ENCODE peak calls at places on chromosome 20, in four cellular contexts. I, Q, U and K are unnamed samples.

GRCh38 chr20:47274449-47275108 is 81.9 kb downstream of the ZMYND8 start:
- DNase-seq in Q (peak), I (peak), U (peak), K (peak)

GRCh38 chr20:41330343-41330720 is 10.3 kb upstream of the LPIN3 start:
- DNase-seq in Q (peak), I (peak), U (no peak), K (no peak)

GRCh38 chr20:5234158-5234557 is 82.6 kb downstream of the PROKR2 start:
- DNase-seq in U (no peak), Q (no peak), I (no peak), K (no peak)

GRCh38 chr20:38951611-38952010 is 10.5 kb upstream of the DHX35 start:
- DNase-seq in U (no peak), Q (no peak), I (no peak), K (no peak)

GRCh38 chr20:24730750-24731149 is 218.3 kb upstream of the CST7 start:
- DNase-seq in U (no peak), Q (no peak), I (no peak), K (no peak)

GRCh38 chr20:2973574-2973973 is 69.8 kb upstream of the GNRH2 start:
- DNase-seq in U (no peak), I (no peak), Q (no peak), K (no peak)

GRCh38 chr20:58682656-58683055 is 9.9 kb upstream of the NPEPL1 start:
- DNase-seq in U (no peak), Q (peak), I (peak), K (no peak)

GRCh38 chr20:48635791-48636267 is 192.0 kb downstream of the PREX1 start:
- DNase-seq in U (no peak), I (peak), Q (peak), K (no peak)

GRCh38 chr20:6692566-6693168 is 74.8 kb upstream of the BMP2 start:
- DNase-seq in I (no peak), Q (no peak), U (no peak), K (no peak)

GRCh38 chr20:408843-409696 is 971 bp downstream of the RBCK1 start:
- DNase-seq in Q (no peak), U (no peak), I (no peak), K (no peak)

GRCh38 chr20:21189761-21190523 is 64.1 kb downstream of the KIZ start:
- DNase-seq in I (no peak), U (no peak), Q (no peak), K (no peak)

GRCh38 chr20:36299459-36299858 is 6.7 kb upstream of the DLGAP4 start:
- DNase-seq in I (no peak), U (no peak), Q (no peak), K (no peak)

GRCh38 chr20:7355056-7355455 is 585.2 kb downstream of the HAO1 start:
- DNase-seq in I (no peak), U (no peak), Q (no peak), K (no peak)

GRCh38 chr20:57568088-57568896 is 7.4 kb downstream of the PCK1 start:
- DNase-seq in I (no peak), Q (no peak), U (no peak), K (no peak)

GRCh38 chr20:46767127-46767761 is 57.8 kb downstream of the SLC2A10 start:
- DNase-seq in U (no peak), Q (peak), I (peak), K (no peak)

GRCh38 chr20:19583532-19584175 is 174.4 kb upstream of the RIN2 start:
- DNase-seq in U (peak), I (peak), Q (peak), K (no peak)

GRCh38 chr20:21767739-21768223 is 62.3 kb downstream of the PAX1 start:
- DNase-seq in U (no peak), Q (no peak), I (no peak), K (no peak)

GRCh38 chr20:48928832-48929725 is 7.6 kb downstream of the ARFGEF2 start:
- DNase-seq in U (peak), Q (peak), I (peak), K (peak)

GRCh38 chr20:37651932-37652331 is 41.9 kb upstream of the CTNNBL1 start:
- DNase-seq in Q (peak), I (no peak), U (no peak), K (no peak)

GRCh38 chr20:12237772-12238171 is 320.1 kb downstream of the BTBD3 start:
- DNase-seq in I (no peak), U (no peak), Q (no peak), K (no peak)

GRCh38 chr20:35954200-35954906 is at the start of gene SCAND1:
- DNase-seq in Q (peak), I (peak), U (peak), K (peak)

GRCh38 chr20:32139947-32140346 is 30.4 kb downstream of the TM9SF4 start:
- DNase-seq in Q (no peak), U (no peak), I (no peak), K (no peak)

GRCh38 chr20:36173451-36173933 is 19.0 kb downstream of the EPB41L1 start:
- DNase-seq in Q (peak), U (no peak), I (no peak), K (no peak)

GRCh38 chr20:8803065-8803464 is 265.8 kb upstream of the PLCB4 start:
- DNase-seq in U (no peak), Q (peak), I (no peak), K (no peak)

GRCh38 chr20:6295477-6296256 is 172.8 kb upstream of the FERMT1 start:
- DNase-seq in U (no peak), I (peak), Q (no peak), K (no peak)

GRCh38 chr20:47278907-47279348 is 77.6 kb downstream of the ZMYND8 start:
- DNase-seq in Q (no peak), U (no peak), I (peak), K (no peak)

GRCh38 chr20:62832212-62832922 is 15.5 kb downstream of the COL9A3 start:
- DNase-seq in U (no peak), Q (no peak), I (no peak), K (no peak)

GRCh38 chr20:37596890-37597539 is 69.3 kb upstream of the BLCAP start:
- DNase-seq in I (no peak), Q (no peak), U (no peak), K (no peak)

GRCh38 chr20:49854190-49854875 is 41.7 kb downstream of the SLC9A8 start:
- DNase-seq in Q (no peak), U (no peak), I (no peak), K (no peak)

GRCh38 chr20:14821251-14821650 is 483.8 kb upstream of the FLRT3 start:
- DNase-seq in Q (no peak), U (no peak), I (no peak), K (no peak)

GRCh38 chr20:60294627-60295026 is 336.4 kb downstream of the CDH26 start:
- DNase-seq in U (no peak), I (no peak), Q (no peak), K (no peak)

GRCh38 chr20:24289737-24290481 is 179.5 kb upstream of the SYNDIG1 start:
- DNase-seq in U (no peak), Q (no peak), I (no peak), K (no peak)

GRCh38 chr20:64133951-64134407 is 26.6 kb upstream of the NPBWR2 start:
- DNase-seq in I (no peak), U (no peak), Q (no peak), K (no peak)

GRCh38 chr20:39318911-39319310 is 356.8 kb downstream of the DHX35 start:
- DNase-seq in Q (no peak), I (no peak), U (no peak), K (no peak)

GRCh38 chr20:21396921-21397340 is 395 bp downstream of the NKX2-4 start:
- DNase-seq in U (no peak), I (no peak), Q (no peak), K (no peak)

GRCh38 chr20:45059022-45059728 is 41.8 kb downstream of the KCNS1 start:
- DNase-seq in U (no peak), I (peak), Q (peak), K (no peak)

GRCh38 chr20:24701668-24702067 is 232.2 kb downstream of the SYNDIG1 start:
- DNase-seq in Q (no peak), U (no peak), I (no peak), K (no peak)

GRCh38 chr20:19784511-19785172 is 26.6 kb downstream of the RIN2 start:
- DNase-seq in U (peak), I (peak), Q (peak), K (no peak)